ENCODE peak calls at places on chromosomes 12 and 14, in five cellular contexts. One of them, this sample, is unnamed.

GRCh38 chr14:103704708-103705107 is 10.5 kb downstream of the XRCC3 start:
- DNase-seq in activated CD8-positive, alpha-beta T cell treated with anti-CD3 and anti-CD28 coated beads, Interleukin-2, amount 10 ng/mL, durations not matched to agents 7 days and 5 days: no peak
- DNase-seq in AG09319: no peak
- DNase-seq in RWPE1: no peak
- DNase-seq in GM20000: no peak
- DNase-seq in this sample: no peak

GRCh38 chr12:69996722-69997121 is 171.7 kb downstream of the MYRFL start:
- DNase-seq in activated CD8-positive, alpha-beta T cell treated with anti-CD3 and anti-CD28 coated beads, Interleukin-2, amount 10 ng/mL, durations not matched to agents 7 days and 5 days: no peak
- DNase-seq in AG09319: no peak
- DNase-seq in RWPE1: no peak
- DNase-seq in GM20000: no peak
- DNase-seq in this sample: no peak

GRCh38 chr12:103169-103981 is 36.8 kb downstream of the IQSEC3 start:
- DNase-seq in activated CD8-positive, alpha-beta T cell treated with anti-CD3 and anti-CD28 coated beads, Interleukin-2, amount 10 ng/mL, durations not matched to agents 7 days and 5 days: no peak
- DNase-seq in AG09319: no peak
- DNase-seq in RWPE1: peak; percentile 13
- DNase-seq in GM20000: no peak
- DNase-seq in this sample: no peak

GRCh38 chr14:94670692-94671285 is 58.6 kb downstream of the SERPINA3 start:
- DNase-seq in activated CD8-positive, alpha-beta T cell treated with anti-CD3 and anti-CD28 coated beads, Interleukin-2, amount 10 ng/mL, durations not matched to agents 7 days and 5 days: peak; percentile 2
- DNase-seq in AG09319: no peak
- DNase-seq in RWPE1: no peak
- DNase-seq in GM20000: no peak
- DNase-seq in this sample: no peak

GRCh38 chr12:3680919-3681594 is 71.9 kb downstream of the CRACR2A start:
- DNase-seq in activated CD8-positive, alpha-beta T cell treated with anti-CD3 and anti-CD28 coated beads, Interleukin-2, amount 10 ng/mL, durations not matched to agents 7 days and 5 days: no peak
- DNase-seq in AG09319: no peak
- DNase-seq in RWPE1: no peak
- DNase-seq in GM20000: no peak
- DNase-seq in this sample: no peak

GRCh38 chr12:124515981-124516380 is 51.4 kb downstream of the NCOR2 start:
- DNase-seq in activated CD8-positive, alpha-beta T cell treated with anti-CD3 and anti-CD28 coated beads, Interleukin-2, amount 10 ng/mL, durations not matched to agents 7 days and 5 days: no peak
- DNase-seq in AG09319: no peak
- DNase-seq in RWPE1: no peak
- DNase-seq in GM20000: no peak
- DNase-seq in this sample: no peak

GRCh38 chr12:44127966-44128365 is 292.1 kb downstream of the TMEM117 start:
- DNase-seq in activated CD8-positive, alpha-beta T cell treated with anti-CD3 and anti-CD28 coated beads, Interleukin-2, amount 10 ng/mL, durations not matched to agents 7 days and 5 days: no peak
- DNase-seq in AG09319: no peak
- DNase-seq in RWPE1: no peak
- DNase-seq in GM20000: no peak
- DNase-seq in this sample: no peak

GRCh38 chr12:25781223-25781622 is 177.3 kb upstream of the RASSF8 start:
- DNase-seq in activated CD8-positive, alpha-beta T cell treated with anti-CD3 and anti-CD28 coated beads, Interleukin-2, amount 10 ng/mL, durations not matched to agents 7 days and 5 days: no peak
- DNase-seq in AG09319: no peak
- DNase-seq in RWPE1: no peak
- DNase-seq in GM20000: no peak
- DNase-seq in this sample: no peak

GRCh38 chr12:85835810-85836715 is at the start of gene RASSF9:
- DNase-seq in activated CD8-positive, alpha-beta T cell treated with anti-CD3 and anti-CD28 coated beads, Interleukin-2, amount 10 ng/mL, durations not matched to agents 7 days and 5 days: no peak
- DNase-seq in AG09319: peak; percentile 60
- DNase-seq in RWPE1: peak; percentile 27
- DNase-seq in GM20000: no peak
- DNase-seq in this sample: peak; percentile 77

GRCh38 chr12:55706840-55707671 is 648 bp downstream of the ITGA7 start:
- DNase-seq in activated CD8-positive, alpha-beta T cell treated with anti-CD3 and anti-CD28 coated beads, Interleukin-2, amount 10 ng/mL, durations not matched to agents 7 days and 5 days: no peak
- DNase-seq in AG09319: no peak
- DNase-seq in RWPE1: no peak
- DNase-seq in GM20000: no peak
- DNase-seq in this sample: no peak

GRCh38 chr12:81245918-81246611 is 168.2 kb downstream of the ACSS3 start:
- DNase-seq in activated CD8-positive, alpha-beta T cell treated with anti-CD3 and anti-CD28 coated beads, Interleukin-2, amount 10 ng/mL, durations not matched to agents 7 days and 5 days: no peak
- DNase-seq in AG09319: no peak
- DNase-seq in RWPE1: no peak
- DNase-seq in GM20000: no peak
- DNase-seq in this sample: no peak

GRCh38 chr14:74531467-74531866 is 37.9 kb downstream of the ISCA2 start:
- DNase-seq in activated CD8-positive, alpha-beta T cell treated with anti-CD3 and anti-CD28 coated beads, Interleukin-2, amount 10 ng/mL, durations not matched to agents 7 days and 5 days: no peak
- DNase-seq in AG09319: no peak
- DNase-seq in RWPE1: peak; percentile 41
- DNase-seq in GM20000: no peak
- DNase-seq in this sample: no peak

GRCh38 chr12:19894803-19895202 is 455.5 kb downstream of the AEBP2 start:
- DNase-seq in activated CD8-positive, alpha-beta T cell treated with anti-CD3 and anti-CD28 coated beads, Interleukin-2, amount 10 ng/mL, durations not matched to agents 7 days and 5 days: no peak
- DNase-seq in AG09319: no peak
- DNase-seq in RWPE1: no peak
- DNase-seq in GM20000: peak; percentile 51
- DNase-seq in this sample: no peak

GRCh38 chr14:67395876-67396189 is 16.1 kb downstream of the PLEK2 start:
- DNase-seq in activated CD8-positive, alpha-beta T cell treated with anti-CD3 and anti-CD28 coated beads, Interleukin-2, amount 10 ng/mL, durations not matched to agents 7 days and 5 days: no peak
- DNase-seq in AG09319: no peak
- DNase-seq in RWPE1: no peak
- DNase-seq in GM20000: no peak
- DNase-seq in this sample: no peak

GRCh38 chr12:12181516-12181915 is 85.3 kb downstream of the LRP6 start:
- DNase-seq in activated CD8-positive, alpha-beta T cell treated with anti-CD3 and anti-CD28 coated beads, Interleukin-2, amount 10 ng/mL, durations not matched to agents 7 days and 5 days: no peak
- DNase-seq in AG09319: no peak
- DNase-seq in RWPE1: peak; percentile 8
- DNase-seq in GM20000: no peak
- DNase-seq in this sample: no peak

GRCh38 chr12:79373896-79374499 is 316.8 kb downstream of the PAWR start:
- DNase-seq in activated CD8-positive, alpha-beta T cell treated with anti-CD3 and anti-CD28 coated beads, Interleukin-2, amount 10 ng/mL, durations not matched to agents 7 days and 5 days: peak; percentile 20
- DNase-seq in AG09319: no peak
- DNase-seq in RWPE1: peak; percentile 53
- DNase-seq in GM20000: peak; percentile 13
- DNase-seq in this sample: no peak

GRCh38 chr14:79658224-79658623 is 553.1 kb downstream of the DIO2 start:
- DNase-seq in activated CD8-positive, alpha-beta T cell treated with anti-CD3 and anti-CD28 coated beads, Interleukin-2, amount 10 ng/mL, durations not matched to agents 7 days and 5 days: no peak
- DNase-seq in AG09319: no peak
- DNase-seq in RWPE1: no peak
- DNase-seq in GM20000: no peak
- DNase-seq in this sample: no peak

GRCh38 chr12:51341259-51342007 is 5.0 kb downstream of the CELA1 start:
- DNase-seq in activated CD8-positive, alpha-beta T cell treated with anti-CD3 and anti-CD28 coated beads, Interleukin-2, amount 10 ng/mL, durations not matched to agents 7 days and 5 days: peak; percentile 81
- DNase-seq in AG09319: no peak
- DNase-seq in RWPE1: peak; percentile 68
- DNase-seq in GM20000: peak; percentile 75
- DNase-seq in this sample: peak; percentile 20

GRCh38 chr14:102323102-102323501 is 3.6 kb downstream of the ZNF839 start:
- DNase-seq in activated CD8-positive, alpha-beta T cell treated with anti-CD3 and anti-CD28 coated beads, Interleukin-2, amount 10 ng/mL, durations not matched to agents 7 days and 5 days: peak; percentile 46
- DNase-seq in AG09319: peak; percentile 59
- DNase-seq in RWPE1: peak; percentile 66
- DNase-seq in GM20000: no peak
- DNase-seq in this sample: peak; percentile 77

GRCh38 chr12:84924956-84925355 is 12.4 kb upstream of the SLC6A15 start:
- DNase-seq in activated CD8-positive, alpha-beta T cell treated with anti-CD3 and anti-CD28 coated beads, Interleukin-2, amount 10 ng/mL, durations not matched to agents 7 days and 5 days: no peak
- DNase-seq in AG09319: no peak
- DNase-seq in RWPE1: no peak
- DNase-seq in GM20000: no peak
- DNase-seq in this sample: no peak

GRCh38 chr12:115109863-115110262 is 425.9 kb upstream of the TBX3 start:
- DNase-seq in activated CD8-positive, alpha-beta T cell treated with anti-CD3 and anti-CD28 coated beads, Interleukin-2, amount 10 ng/mL, durations not matched to agents 7 days and 5 days: no peak
- DNase-seq in AG09319: no peak
- DNase-seq in RWPE1: no peak
- DNase-seq in GM20000: no peak
- DNase-seq in this sample: no peak

GRCh38 chr12:54134850-54135249 is 53.9 kb downstream of the SMUG1 start:
- DNase-seq in activated CD8-positive, alpha-beta T cell treated with anti-CD3 and anti-CD28 coated beads, Interleukin-2, amount 10 ng/mL, durations not matched to agents 7 days and 5 days: no peak
- DNase-seq in AG09319: no peak
- DNase-seq in RWPE1: no peak
- DNase-seq in GM20000: no peak
- DNase-seq in this sample: no peak

GRCh38 chr14:51630987-51631386 is 20.7 kb upstream of the FRMD6 start:
- DNase-seq in activated CD8-positive, alpha-beta T cell treated with anti-CD3 and anti-CD28 coated beads, Interleukin-2, amount 10 ng/mL, durations not matched to agents 7 days and 5 days: no peak
- DNase-seq in AG09319: no peak
- DNase-seq in RWPE1: no peak
- DNase-seq in GM20000: no peak
- DNase-seq in this sample: no peak

GRCh38 chr12:16358896-16359295 is 11.5 kb downstream of the MGST1 start:
- DNase-seq in activated CD8-positive, alpha-beta T cell treated with anti-CD3 and anti-CD28 coated beads, Interleukin-2, amount 10 ng/mL, durations not matched to agents 7 days and 5 days: no peak
- DNase-seq in AG09319: no peak
- DNase-seq in RWPE1: no peak
- DNase-seq in GM20000: no peak
- DNase-seq in this sample: no peak